ENCODE peak calls at places on chromosomes 13 and 19, in ten cellular contexts. One of them, this sample, is unnamed.

GRCh38 chr19:3785938-3786824 is at the start of gene MATK:
- DNase-seq in ovary: no peak
- DNase-seq in gastrocnemius medialis: no peak
- DNase-seq in suprapubic skin: no peak
- DNase-seq in cardiac muscle cell: no peak
- DNase-seq in GM23338: peak; percentile 74
- DNase-seq in fibroblast of lung: no peak
- DNase-seq in HepG2: no peak
- DNase-seq in lower lobe of right lung: no peak
- DNase-seq in testis: no peak
- DNase-seq in this sample: no peak

GRCh38 chr13:30580852-30581502 is 36.7 kb upstream of the USPL1 start:
- DNase-seq in lower lobe of right lung: no peak
- DNase-seq in gastrocnemius medialis: no peak
- DNase-seq in ovary: no peak
- DNase-seq in testis: no peak
- DNase-seq in HepG2: no peak
- DNase-seq in suprapubic skin: no peak
- DNase-seq in fibroblast of lung: no peak
- DNase-seq in GM23338: no peak
- DNase-seq in cardiac muscle cell: no peak
- DNase-seq in this sample: no peak

GRCh38 chr19:4652075-4652474 is 12.8 kb downstream of the TNFAIP8L1 start:
- DNase-seq in testis: no peak
- DNase-seq in lower lobe of right lung: no peak
- DNase-seq in gastrocnemius medialis: no peak
- DNase-seq in ovary: no peak
- DNase-seq in suprapubic skin: no peak
- DNase-seq in fibroblast of lung: no peak
- DNase-seq in cardiac muscle cell: no peak
- DNase-seq in GM23338: no peak
- DNase-seq in HepG2: no peak
- DNase-seq in this sample: no peak

GRCh38 chr13:113050856-113051431 is 54.6 kb upstream of the F7 start:
- DNase-seq in ovary: no peak
- DNase-seq in cardiac muscle cell: no peak
- DNase-seq in fibroblast of lung: no peak
- DNase-seq in GM23338: peak; percentile 48
- DNase-seq in gastrocnemius medialis: no peak
- DNase-seq in HepG2: no peak
- DNase-seq in lower lobe of right lung: peak; percentile 35
- DNase-seq in testis: no peak
- DNase-seq in suprapubic skin: no peak
- DNase-seq in this sample: no peak

GRCh38 chr13:37068962-37069361 is 9.5 kb upstream of the SUPT20H start:
- DNase-seq in GM23338: no peak
- DNase-seq in suprapubic skin: no peak
- DNase-seq in gastrocnemius medialis: no peak
- DNase-seq in ovary: no peak
- DNase-seq in testis: no peak
- DNase-seq in cardiac muscle cell: no peak
- DNase-seq in HepG2: no peak
- DNase-seq in fibroblast of lung: peak; percentile 40
- DNase-seq in lower lobe of right lung: no peak
- DNase-seq in this sample: no peak

GRCh38 chr13:41458939-41459753 is 1.8 kb downstream of the RGCC start:
- DNase-seq in GM23338: peak; percentile 70
- DNase-seq in cardiac muscle cell: peak; percentile 5
- DNase-seq in ovary: no peak
- DNase-seq in lower lobe of right lung: peak; percentile 65
- DNase-seq in HepG2: peak; percentile 30
- DNase-seq in fibroblast of lung: peak; percentile 77
- DNase-seq in suprapubic skin: no peak
- DNase-seq in testis: no peak
- DNase-seq in gastrocnemius medialis: no peak
- DNase-seq in this sample: no peak

GRCh38 chr19:14318873-14319272 is 62.4 kb upstream of the ADGRE5 start:
- DNase-seq in suprapubic skin: no peak
- DNase-seq in testis: peak; percentile 25
- DNase-seq in ovary: no peak
- DNase-seq in GM23338: peak; percentile 80
- DNase-seq in fibroblast of lung: no peak
- DNase-seq in HepG2: no peak
- DNase-seq in lower lobe of right lung: peak; percentile 50
- DNase-seq in cardiac muscle cell: peak; percentile 60
- DNase-seq in gastrocnemius medialis: no peak
- DNase-seq in this sample: no peak

GRCh38 chr19:51786651-51787494 is 8.1 kb upstream of the FPR3 start:
- DNase-seq in testis: no peak
- DNase-seq in gastrocnemius medialis: no peak
- DNase-seq in GM23338: no peak
- DNase-seq in ovary: no peak
- DNase-seq in cardiac muscle cell: no peak
- DNase-seq in fibroblast of lung: no peak
- DNase-seq in suprapubic skin: no peak
- DNase-seq in HepG2: no peak
- DNase-seq in lower lobe of right lung: no peak
- DNase-seq in this sample: no peak

GRCh38 chr19:50357178-50358100 is 8.0 kb downstream of the NAPSA start:
- DNase-seq in cardiac muscle cell: peak; percentile 69
- DNase-seq in gastrocnemius medialis: no peak
- DNase-seq in fibroblast of lung: peak; percentile 46
- DNase-seq in testis: peak; percentile 89
- DNase-seq in HepG2: peak; percentile 52
- DNase-seq in GM23338: peak; percentile 91
- DNase-seq in suprapubic skin: no peak
- DNase-seq in lower lobe of right lung: peak; percentile 84
- DNase-seq in ovary: peak; percentile 88
- DNase-seq in this sample: no peak

GRCh38 chr13:98581971-98582702 is 5.2 kb upstream of the STK24 start:
- DNase-seq in ovary: no peak
- DNase-seq in cardiac muscle cell: peak; percentile 84
- DNase-seq in gastrocnemius medialis: no peak
- DNase-seq in HepG2: no peak
- DNase-seq in fibroblast of lung: peak; percentile 75
- DNase-seq in GM23338: no peak
- DNase-seq in lower lobe of right lung: no peak
- DNase-seq in suprapubic skin: no peak
- DNase-seq in testis: no peak
- DNase-seq in this sample: no peak

GRCh38 chr19:11196406-11197287 is 698 bp downstream of the KANK2 start:
- DNase-seq in ovary: peak; percentile 78
- DNase-seq in gastrocnemius medialis: no peak
- DNase-seq in cardiac muscle cell: peak; percentile 53
- DNase-seq in lower lobe of right lung: no peak
- DNase-seq in HepG2: no peak
- DNase-seq in fibroblast of lung: peak; percentile 32
- DNase-seq in suprapubic skin: no peak
- DNase-seq in GM23338: peak; percentile 61
- DNase-seq in testis: no peak
- DNase-seq in this sample: no peak

GRCh38 chr13:113474179-113474578 is 16.3 kb downstream of the DCUN1D2 start:
- DNase-seq in lower lobe of right lung: peak; percentile 69
- DNase-seq in suprapubic skin: no peak
- DNase-seq in fibroblast of lung: peak; percentile 86
- DNase-seq in ovary: no peak
- DNase-seq in HepG2: no peak
- DNase-seq in gastrocnemius medialis: no peak
- DNase-seq in cardiac muscle cell: no peak
- DNase-seq in GM23338: no peak
- DNase-seq in testis: no peak
- DNase-seq in this sample: no peak

GRCh38 chr13:28356506-28357064 is 138.3 kb downstream of the FLT1 start:
- DNase-seq in gastrocnemius medialis: no peak
- DNase-seq in GM23338: no peak
- DNase-seq in lower lobe of right lung: no peak
- DNase-seq in HepG2: no peak
- DNase-seq in testis: no peak
- DNase-seq in ovary: no peak
- DNase-seq in cardiac muscle cell: no peak
- DNase-seq in suprapubic skin: no peak
- DNase-seq in fibroblast of lung: no peak
- DNase-seq in this sample: no peak

GRCh38 chr13:78606471-78607408 is 3.4 kb upstream of the POU4F1 start:
- DNase-seq in HepG2: no peak
- DNase-seq in fibroblast of lung: no peak
- DNase-seq in lower lobe of right lung: no peak
- DNase-seq in testis: no peak
- DNase-seq in GM23338: peak; percentile 52
- DNase-seq in suprapubic skin: no peak
- DNase-seq in ovary: no peak
- DNase-seq in gastrocnemius medialis: no peak
- DNase-seq in cardiac muscle cell: no peak
- DNase-seq in this sample: no peak

GRCh38 chr19:34428549-34429285 is 536 bp downstream of the UBA2 start:
- DNase-seq in GM23338: peak; percentile 37
- DNase-seq in lower lobe of right lung: peak; percentile 59
- DNase-seq in gastrocnemius medialis: peak; percentile 69
- DNase-seq in cardiac muscle cell: peak; percentile 43
- DNase-seq in testis: peak; percentile 44
- DNase-seq in HepG2: peak; percentile 2
- DNase-seq in suprapubic skin: no peak
- DNase-seq in ovary: no peak
- DNase-seq in fibroblast of lung: peak; percentile 29
- DNase-seq in this sample: no peak

GRCh38 chr19:40742477-40742876 is 7.8 kb downstream of the ACTMAP start:
- DNase-seq in gastrocnemius medialis: no peak
- DNase-seq in testis: no peak
- DNase-seq in fibroblast of lung: no peak
- DNase-seq in cardiac muscle cell: no peak
- DNase-seq in HepG2: no peak
- DNase-seq in GM23338: no peak
- DNase-seq in ovary: no peak
- DNase-seq in lower lobe of right lung: no peak
- DNase-seq in suprapubic skin: no peak
- DNase-seq in this sample: no peak

GRCh38 chr19:40739871-40740703 is 10.2 kb downstream of the ACTMAP start:
- DNase-seq in cardiac muscle cell: no peak
- DNase-seq in HepG2: no peak
- DNase-seq in lower lobe of right lung: no peak
- DNase-seq in fibroblast of lung: no peak
- DNase-seq in ovary: no peak
- DNase-seq in gastrocnemius medialis: no peak
- DNase-seq in GM23338: no peak
- DNase-seq in suprapubic skin: no peak
- DNase-seq in testis: no peak
- DNase-seq in this sample: no peak

GRCh38 chr19:40743926-40744325 is 6.4 kb downstream of the ACTMAP start:
- DNase-seq in ovary: no peak
- DNase-seq in cardiac muscle cell: no peak
- DNase-seq in HepG2: no peak
- DNase-seq in lower lobe of right lung: no peak
- DNase-seq in gastrocnemius medialis: no peak
- DNase-seq in testis: no peak
- DNase-seq in suprapubic skin: no peak
- DNase-seq in fibroblast of lung: no peak
- DNase-seq in GM23338: no peak
- DNase-seq in this sample: no peak

GRCh38 chr19:40740747-40741146 is 9.5 kb downstream of the ACTMAP start:
- DNase-seq in lower lobe of right lung: no peak
- DNase-seq in HepG2: no peak
- DNase-seq in cardiac muscle cell: no peak
- DNase-seq in gastrocnemius medialis: peak; percentile 46
- DNase-seq in testis: peak; percentile 78
- DNase-seq in ovary: no peak
- DNase-seq in suprapubic skin: no peak
- DNase-seq in fibroblast of lung: peak; percentile 71
- DNase-seq in GM23338: no peak
- DNase-seq in this sample: no peak

GRCh38 chr19:40741527-40742390 is 8.5 kb downstream of the ACTMAP start:
- DNase-seq in fibroblast of lung: no peak
- DNase-seq in gastrocnemius medialis: no peak
- DNase-seq in suprapubic skin: no peak
- DNase-seq in testis: no peak
- DNase-seq in HepG2: no peak
- DNase-seq in ovary: no peak
- DNase-seq in lower lobe of right lung: no peak
- DNase-seq in cardiac muscle cell: no peak
- DNase-seq in GM23338: peak; percentile 35
- DNase-seq in this sample: no peak
- H3K27ac ChIP-seq in fibroblast of lung: no peak overlapping the region
- H3K27ac ChIP-seq in gastrocnemius medialis: peak overlapping the region; percentile 76
- H3K27ac ChIP-seq in suprapubic skin: peak overlapping the region; percentile 92
- H3K27ac ChIP-seq in testis: peak overlapping the region; percentile 73
- H3K27ac ChIP-seq in HepG2: no peak overlapping the region
- H3K27ac ChIP-seq in ovary: no peak overlapping the region
- H3K27ac ChIP-seq in lower lobe of right lung: peak overlapping the region; percentile 60
- H3K27ac ChIP-seq in cardiac muscle cell: no peak overlapping the region
- H3K27ac ChIP-seq in GM23338: peak overlapping the region; percentile 53
- H3K27ac ChIP-seq in this sample: no peak overlapping the region

DNA sequence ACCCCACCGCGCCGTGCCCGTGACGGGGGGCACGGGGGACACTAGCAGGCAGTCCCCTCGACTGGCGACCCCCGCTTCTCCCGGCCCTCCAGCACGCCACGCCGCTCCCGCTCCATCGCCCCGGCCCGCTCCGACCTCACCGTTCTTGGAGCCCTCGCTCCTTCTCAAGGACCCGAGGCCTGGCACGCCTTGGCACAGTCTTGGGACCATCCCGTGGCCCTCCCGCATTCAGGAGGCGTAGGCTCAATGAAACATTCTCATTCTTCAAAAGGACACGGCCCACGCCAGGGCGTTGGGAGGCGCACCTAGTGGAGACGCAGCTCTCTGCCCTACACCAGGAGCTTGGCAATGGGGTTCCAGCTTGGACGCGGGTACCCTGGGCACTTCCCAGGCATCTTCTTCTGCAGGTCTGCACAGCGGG is 473 bp upstream of the CERS1 start:
- DNase-seq in gastrocnemius medialis: no peak
- DNase-seq in cardiac muscle cell: peak; percentile 22
- DNase-seq in suprapubic skin: no peak
- DNase-seq in GM23338: peak; percentile 47
- DNase-seq in HepG2: no peak
- DNase-seq in lower lobe of right lung: no peak
- DNase-seq in testis: peak; percentile 90
- DNase-seq in ovary: no peak
- DNase-seq in fibroblast of lung: no peak
- DNase-seq in this sample: no peak
- H3K4me3 ChIP-seq in gastrocnemius medialis: no peak overlapping the region
- H3K4me3 ChIP-seq in cardiac muscle cell: peak overlapping the region; percentile 43
- H3K4me3 ChIP-seq in suprapubic skin: peak overlapping the region; percentile 52
- H3K4me3 ChIP-seq in GM23338: peak overlapping the region; percentile 52
- H3K4me3 ChIP-seq in HepG2: no peak overlapping the region
- H3K4me3 ChIP-seq in lower lobe of right lung: no peak overlapping the region
- H3K4me3 ChIP-seq in testis: peak overlapping the region; percentile 26
- H3K4me3 ChIP-seq in ovary: no peak overlapping the region
- H3K4me3 ChIP-seq in fibroblast of lung: no peak overlapping the region
- H3K4me3 ChIP-seq in this sample: peak overlapping the region; percentile 25

GRCh38 chr19:56308792-56309191 is 5.8 kb downstream of the ZSCAN5A start:
- DNase-seq in HepG2: no peak
- DNase-seq in lower lobe of right lung: no peak
- DNase-seq in gastrocnemius medialis: no peak
- DNase-seq in GM23338: no peak
- DNase-seq in suprapubic skin: no peak
- DNase-seq in testis: no peak
- DNase-seq in cardiac muscle cell: no peak
- DNase-seq in ovary: no peak
- DNase-seq in fibroblast of lung: no peak
- DNase-seq in this sample: no peak
- TF ChIP-seq CTCF in HepG2: no peak
- TF ChIP-seq CTCF in lower lobe of right lung: no peak
- TF ChIP-seq CTCF in gastrocnemius medialis: no peak
- TF ChIP-seq CTCF in GM23338: no peak
- TF ChIP-seq CTCF in suprapubic skin: no peak
- TF ChIP-seq CTCF in testis: no peak
- TF ChIP-seq CTCF in cardiac muscle cell: no peak
- TF ChIP-seq CTCF in ovary: no peak
- TF ChIP-seq CTCF in fibroblast of lung: no peak
- TF ChIP-seq CTCF in this sample: no peak

GRCh38 chr19:56145698-56146097 is 4.6 kb downstream of the ZNF444 start:
- DNase-seq in testis: no peak
- DNase-seq in ovary: no peak
- DNase-seq in GM23338: no peak
- DNase-seq in fibroblast of lung: no peak
- DNase-seq in HepG2: no peak
- DNase-seq in gastrocnemius medialis: no peak
- DNase-seq in cardiac muscle cell: no peak
- DNase-seq in lower lobe of right lung: no peak
- DNase-seq in suprapubic skin: no peak
- DNase-seq in this sample: no peak
- H3K27ac ChIP-seq in testis: no peak overlapping the region
- H3K27ac ChIP-seq in ovary: no peak overlapping the region
- H3K27ac ChIP-seq in GM23338: no peak overlapping the region
- H3K27ac ChIP-seq in fibroblast of lung: no peak overlapping the region
- H3K27ac ChIP-seq in HepG2: no peak overlapping the region
- H3K27ac ChIP-seq in gastrocnemius medialis: no peak overlapping the region
- H3K27ac ChIP-seq in cardiac muscle cell: no peak overlapping the region
- H3K27ac ChIP-seq in lower lobe of right lung: no peak overlapping the region
- H3K27ac ChIP-seq in suprapubic skin: no peak overlapping the region
- H3K27ac ChIP-seq in this sample: no peak overlapping the region

This sample was measured in AG04450.